ENCODE peak calls at places on chromosome 16, in eight cellular contexts. N, X, W, Q, B, E, U and A are unnamed samples.

GRCh38 chr16:66824006-66824405 is 6.8 kb downstream of the NAE1 start:
- DNase-seq in X (peak; percentile 41), W (no peak), Q (no peak), B (peak; percentile 16), U (no peak), E (no peak), N (no peak), A (no peak)

GRCh38 chr16:13873835-13874438 is 46.0 kb upstream of the ERCC4 start:
- DNase-seq in X (no peak), U (no peak), W (no peak), Q (peak; percentile 0), N (no peak), B (peak; percentile 2), E (no peak), A (peak; percentile 12)

GRCh38 chr16:25192096-25192495 is 24.7 kb upstream of the AQP8 start:
- DNase-seq in W (no peak), Q (no peak), B (peak; percentile 19), E (no peak), N (no peak), U (no peak), X (peak; percentile 32), A (peak; percentile 76)

GRCh38 chr16:5001571-5001970 is 32.2 kb downstream of the NAGPA start:
- DNase-seq in B (no peak), W (no peak), X (no peak), Q (no peak), U (no peak), E (peak; percentile 71), N (no peak), A (no peak)

GRCh38 chr16:62240722-62241121 is 204.5 kb upstream of the CDH8 start:
- DNase-seq in E (no peak), Q (no peak), U (no peak), W (no peak), B (no peak), X (peak; percentile 16), N (no peak), A (no peak)

GRCh38 chr16:1244881-1245280 is 4.4 kb downstream of the TPSAB1 start:
- DNase-seq in N (no peak), W (no peak), X (no peak), U (no peak), E (no peak), Q (no peak), B (no peak), A (no peak)

GRCh38 chr16:57803413-57803990 is 1.2 kb upstream of the KIFC3 start:
- DNase-seq in X (no peak), U (no peak), Q (peak; percentile 85), B (no peak), N (no peak), W (no peak), E (no peak), A (no peak)

GRCh38 chr16:58125781-58126335 is 3.3 kb downstream of the CFAP20 start:
- DNase-seq in X (no peak), U (no peak), N (no peak), W (no peak), B (no peak), E (no peak), Q (no peak), A (no peak)

GRCh38 chr16:73019456-73020362 is 28.2 kb downstream of the ZFHX3 start:
- DNase-seq in E (no peak), W (no peak), N (no peak), X (peak; percentile 87), U (no peak), B (peak; percentile 89), Q (no peak), A (peak; percentile 75)

GRCh38 chr16:58043571-58044155 is 18.1 kb downstream of the MMP15 start:
- DNase-seq in B (no peak), U (no peak), N (no peak), W (no peak), E (no peak), Q (no peak), X (no peak), A (no peak)

GRCh38 chr16:75311383-75311938 is 60.0 kb upstream of the BCAR1 start:
- DNase-seq in U (no peak), E (no peak), X (peak; percentile 52), W (no peak), Q (no peak), N (no peak), B (peak; percentile 36), A (no peak)

GRCh38 chr16:26605872-26606271 is 460.9 kb upstream of the C16orf82 start:
- DNase-seq in B (no peak), W (no peak), Q (no peak), U (no peak), X (no peak), E (no peak), N (no peak), A (no peak)

GRCh38 chr16:65312795-65313194 is 190.9 kb upstream of the CDH11 start:
- DNase-seq in X (peak; percentile 86), N (no peak), B (peak; percentile 78), E (no peak), Q (no peak), W (no peak), U (no peak), A (peak; percentile 44)

GRCh38 chr16:48535831-48536599 is 74.0 kb downstream of the N4BP1 start:
- DNase-seq in B (peak; percentile 31), E (no peak), Q (no peak), W (no peak), X (no peak), N (no peak), U (no peak), A (peak; percentile 87)

GRCh38 chr16:21645261-21645721 is 7.1 kb downstream of the IGSF6 start:
- DNase-seq in X (no peak), B (peak; percentile 43), U (no peak), N (no peak), Q (no peak), E (no peak), W (peak; percentile 28), A (peak; percentile 7)

GRCh38 chr16:28003021-28003865 is 60.3 kb downstream of the GSG1L start:
- DNase-seq in Q (no peak), X (no peak), N (no peak), U (no peak), B (no peak), E (peak; percentile 47), W (no peak), A (no peak)